ENCODE peak calls at places on chromosomes 4 and X, in four cellular contexts. One of them, this sample, is unnamed.

GRCh38 chr4:88007304-88008132 is at the start of gene PKD2:
- DNase-seq in fibroblast of mammary gland: peak
- DNase-seq in suprapubic skin: peak
- DNase-seq in upper lobe of left lung: peak
- DNase-seq in this sample: peak

GRCh38 chr4:48193096-48193836 is 59.2 kb upstream of the TXK start:
- DNase-seq in upper lobe of left lung: no peak
- DNase-seq in suprapubic skin: no peak
- DNase-seq in fibroblast of mammary gland: no peak
- DNase-seq in this sample: no peak

GRCh38 chr4:36189511-36190226 is 54.6 kb downstream of the ARAP2 start:
- DNase-seq in upper lobe of left lung: no peak
- DNase-seq in fibroblast of mammary gland: no peak
- DNase-seq in suprapubic skin: no peak
- DNase-seq in this sample: no peak

GRCh38 chr4:119517361-119518229 is 111.0 kb downstream of the PDE5A start:
- DNase-seq in fibroblast of mammary gland: peak
- DNase-seq in suprapubic skin: no peak
- DNase-seq in upper lobe of left lung: no peak
- DNase-seq in this sample: no peak

GRCh38 chrX:10901290-10901633 is 209.9 kb upstream of the HCCS start:
- DNase-seq in fibroblast of mammary gland: no peak
- DNase-seq in suprapubic skin: no peak
- DNase-seq in upper lobe of left lung: no peak
- DNase-seq in this sample: no peak

GRCh38 chr4:44670466-44671199 is 7.6 kb upstream of the GUF1 start:
- DNase-seq in upper lobe of left lung: no peak
- DNase-seq in fibroblast of mammary gland: no peak
- DNase-seq in suprapubic skin: no peak
- DNase-seq in this sample: no peak

GRCh38 chrX:106692425-106693075 is 34.0 kb upstream of the RNF128 start:
- DNase-seq in fibroblast of mammary gland: no peak
- DNase-seq in upper lobe of left lung: no peak
- DNase-seq in suprapubic skin: no peak
- DNase-seq in this sample: no peak

GRCh38 chr4:156686120-156686519 is 285.5 kb downstream of the PDGFC start:
- DNase-seq in upper lobe of left lung: no peak
- DNase-seq in fibroblast of mammary gland: peak
- DNase-seq in suprapubic skin: no peak
- DNase-seq in this sample: no peak

GRCh38 chr4:93183589-93183988 is 645.0 kb upstream of the ATOH1 start:
- DNase-seq in fibroblast of mammary gland: no peak
- DNase-seq in suprapubic skin: no peak
- DNase-seq in upper lobe of left lung: no peak
- DNase-seq in this sample: no peak

GRCh38 chr4:149709640-149710039 is 106.0 kb downstream of the IQCM start:
- DNase-seq in fibroblast of mammary gland: no peak
- DNase-seq in upper lobe of left lung: no peak
- DNase-seq in suprapubic skin: no peak
- DNase-seq in this sample: no peak

GRCh38 chrX:114344756-114345155 is 239.1 kb upstream of the HTR2C start:
- DNase-seq in upper lobe of left lung: no peak
- DNase-seq in suprapubic skin: no peak
- DNase-seq in fibroblast of mammary gland: peak
- DNase-seq in this sample: no peak

GRCh38 chrX:153184787-153185186 is 5.7 kb downstream of the MAGEA1 start:
- DNase-seq in upper lobe of left lung: no peak
- DNase-seq in fibroblast of mammary gland: no peak
- DNase-seq in suprapubic skin: no peak
- DNase-seq in this sample: no peak

GRCh38 chr4:187171731-187172339 is 448.2 kb upstream of the FAT1 start:
- DNase-seq in upper lobe of left lung: no peak
- DNase-seq in suprapubic skin: no peak
- DNase-seq in fibroblast of mammary gland: peak
- DNase-seq in this sample: no peak

GRCh38 chrX:117989512-117989911 is 127.1 kb downstream of the KLHL13 start:
- DNase-seq in fibroblast of mammary gland: no peak
- DNase-seq in upper lobe of left lung: no peak
- DNase-seq in suprapubic skin: no peak
- DNase-seq in this sample: no peak

GRCh38 chrX:117987376-117987775 is 129.2 kb downstream of the KLHL13 start:
- DNase-seq in suprapubic skin: no peak
- DNase-seq in upper lobe of left lung: no peak
- DNase-seq in fibroblast of mammary gland: peak
- DNase-seq in this sample: no peak

GRCh38 chrX:117982702-117983392 is 133.8 kb downstream of the KLHL13 start:
- DNase-seq in suprapubic skin: no peak
- DNase-seq in fibroblast of mammary gland: no peak
- DNase-seq in upper lobe of left lung: no peak
- DNase-seq in this sample: no peak

GRCh38 chrX:117990438-117990837 is 126.2 kb downstream of the KLHL13 start:
- DNase-seq in suprapubic skin: no peak
- DNase-seq in upper lobe of left lung: no peak
- DNase-seq in fibroblast of mammary gland: peak
- DNase-seq in this sample: no peak

GRCh38 chrX:117985241-117985640 is 131.4 kb downstream of the KLHL13 start:
- DNase-seq in fibroblast of mammary gland: no peak
- DNase-seq in suprapubic skin: no peak
- DNase-seq in upper lobe of left lung: no peak
- DNase-seq in this sample: no peak
- TF ChIP-seq CTCF in fibroblast of mammary gland: peak
- TF ChIP-seq CTCF in suprapubic skin: no peak
- TF ChIP-seq CTCF in upper lobe of left lung: no peak
- TF ChIP-seq CTCF in this sample: no peak

GRCh38 chr4:26788341-26788733 is 72.3 kb upstream of the STIM2 start:
- DNase-seq in suprapubic skin: no peak
- DNase-seq in upper lobe of left lung: no peak
- DNase-seq in fibroblast of mammary gland: no peak
- DNase-seq in this sample: no peak

GRCh38 chr4:26789208-26789607 is 71.4 kb upstream of the STIM2 start:
- DNase-seq in upper lobe of left lung: no peak
- DNase-seq in suprapubic skin: no peak
- DNase-seq in fibroblast of mammary gland: peak
- DNase-seq in this sample: no peak

GRCh38 chr4:26786916-26787315 is 73.7 kb upstream of the STIM2 start:
- DNase-seq in fibroblast of mammary gland: no peak
- DNase-seq in suprapubic skin: no peak
- DNase-seq in upper lobe of left lung: no peak
- DNase-seq in this sample: no peak

GRCh38 chr4:26785766-26786165 is 74.9 kb upstream of the STIM2 start:
- DNase-seq in upper lobe of left lung: no peak
- DNase-seq in fibroblast of mammary gland: no peak
- DNase-seq in suprapubic skin: no peak
- DNase-seq in this sample: no peak

DNA sequence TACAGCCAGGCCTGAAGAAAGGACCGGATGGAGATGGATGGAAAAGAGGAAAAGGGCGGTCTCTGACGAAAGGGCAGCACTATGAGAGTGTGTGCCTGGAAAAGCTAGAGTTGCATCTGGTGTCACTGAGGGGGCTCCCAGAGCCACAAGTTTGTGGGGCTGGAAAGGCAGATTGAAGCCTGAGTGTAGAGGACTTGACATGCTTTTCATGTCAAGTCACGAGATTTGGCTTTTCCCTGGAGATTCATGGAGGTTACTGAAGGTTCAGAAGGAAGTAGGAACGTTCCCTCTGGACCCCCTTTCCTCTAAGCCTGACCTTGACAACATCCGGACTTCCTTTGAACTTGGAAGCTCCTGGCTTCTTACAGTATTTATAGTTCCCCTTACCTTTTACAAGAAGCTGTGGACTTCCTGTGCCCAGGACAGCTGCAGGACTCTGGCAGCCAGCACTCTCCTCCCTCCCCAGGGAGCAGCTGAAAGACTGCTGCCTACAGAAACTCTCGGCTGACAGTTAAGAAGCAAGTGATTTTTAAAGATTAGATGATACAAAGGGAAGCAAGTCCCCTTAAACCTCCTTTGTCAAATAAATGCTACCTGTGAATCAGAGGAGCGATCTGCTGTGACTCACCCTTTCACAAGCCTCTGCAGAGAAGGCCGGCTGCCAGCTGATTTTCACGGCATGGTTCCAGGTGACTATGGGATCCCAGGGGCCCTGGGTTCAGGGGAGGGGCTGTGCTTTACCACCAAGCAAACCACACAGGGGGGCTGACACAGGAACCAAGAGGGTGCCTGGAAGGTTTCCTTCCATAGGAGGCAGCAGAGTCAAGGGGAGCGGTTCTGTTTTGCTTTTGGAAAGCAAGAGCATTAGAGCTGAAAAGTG is 72.9 kb upstream of the STIM2 start:
- DNase-seq in suprapubic skin: no peak
- DNase-seq in upper lobe of left lung: no peak
- DNase-seq in fibroblast of mammary gland: peak
- DNase-seq in this sample: no peak
- TF ChIP-seq CTCF in suprapubic skin: no peak
- TF ChIP-seq CTCF in upper lobe of left lung: peak
- TF ChIP-seq CTCF in fibroblast of mammary gland: peak
- TF ChIP-seq CTCF in this sample: no peak

DNA sequence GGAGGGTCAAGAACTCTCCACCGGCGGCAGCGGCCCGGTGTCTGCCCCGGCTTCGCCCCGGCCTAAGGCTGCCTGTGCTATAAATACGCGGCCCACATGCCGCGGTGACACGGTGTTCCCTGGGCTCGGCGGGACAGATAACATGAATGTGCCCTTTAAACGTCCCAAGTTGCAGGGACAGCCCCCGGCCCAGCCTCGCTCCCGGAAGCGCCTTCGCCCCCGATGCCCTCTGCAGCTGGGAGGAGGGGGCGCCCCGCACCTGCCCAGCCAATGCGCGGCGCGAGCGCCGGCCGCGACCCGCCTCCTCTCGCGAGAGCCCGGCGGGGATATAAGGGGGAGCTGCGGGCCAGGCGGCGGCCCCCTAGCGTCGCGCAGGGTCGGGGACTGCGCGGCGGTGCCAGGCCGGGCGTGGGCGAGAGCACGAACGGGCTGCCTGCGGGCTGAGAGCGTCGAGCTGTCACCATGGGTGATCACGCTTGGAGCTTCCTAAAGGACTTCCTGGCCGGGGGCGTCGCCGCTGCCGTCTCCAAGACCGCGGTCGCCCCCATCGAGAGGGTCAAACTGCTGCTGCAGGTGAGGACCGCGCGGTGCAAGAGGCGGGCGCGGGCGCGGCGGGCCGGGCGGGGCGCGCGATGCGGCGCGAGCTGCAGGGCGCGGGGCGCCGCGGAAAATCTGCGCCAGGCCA is at the start of gene SLC25A4:
- DNase-seq in fibroblast of mammary gland: peak
- DNase-seq in upper lobe of left lung: peak
- DNase-seq in suprapubic skin: peak
- DNase-seq in this sample: peak
- TF ChIP-seq CTCF in fibroblast of mammary gland: no peak
- TF ChIP-seq CTCF in upper lobe of left lung: peak
- TF ChIP-seq CTCF in suprapubic skin: peak
- TF ChIP-seq CTCF in this sample: peak

DNA sequence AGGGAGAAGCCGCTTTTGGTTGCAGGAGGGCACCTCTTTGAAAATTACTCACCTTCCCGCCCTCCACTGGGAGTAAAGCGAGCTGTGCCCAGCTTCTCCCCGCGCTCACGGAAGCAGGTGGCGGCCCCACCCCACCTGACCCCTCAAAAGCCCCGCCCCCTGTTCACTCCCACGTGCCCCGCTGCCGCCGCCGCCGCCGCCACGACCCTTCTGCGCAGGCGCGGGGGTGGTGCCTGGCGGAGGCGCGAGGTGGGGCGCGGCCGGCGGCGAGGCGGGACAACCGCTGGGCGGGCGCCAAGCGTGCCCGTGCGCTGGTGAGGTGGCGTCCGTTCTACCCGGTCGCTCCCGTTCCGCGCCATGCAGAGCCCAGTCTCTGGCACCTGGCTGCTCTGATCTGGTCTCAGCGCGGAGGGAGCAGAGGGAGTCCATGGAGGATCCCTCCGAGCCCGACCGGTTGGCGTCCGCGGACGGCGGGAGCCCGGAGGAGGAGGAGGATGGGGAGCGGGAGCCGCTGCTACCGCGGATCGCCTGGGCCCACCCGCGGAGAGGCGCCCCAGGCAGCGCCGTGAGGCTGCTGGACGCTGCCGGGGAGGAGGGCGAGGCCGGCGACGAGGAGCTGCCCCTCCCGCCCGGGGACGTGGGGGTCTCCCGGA is at the start of gene PI4K2B:
- DNase-seq in suprapubic skin: peak
- DNase-seq in fibroblast of mammary gland: peak
- DNase-seq in upper lobe of left lung: peak
- DNase-seq in this sample: peak
- TF ChIP-seq CTCF in suprapubic skin: no peak
- TF ChIP-seq CTCF in fibroblast of mammary gland: no peak
- TF ChIP-seq CTCF in upper lobe of left lung: peak
- TF ChIP-seq CTCF in this sample: no peak

DNA sequence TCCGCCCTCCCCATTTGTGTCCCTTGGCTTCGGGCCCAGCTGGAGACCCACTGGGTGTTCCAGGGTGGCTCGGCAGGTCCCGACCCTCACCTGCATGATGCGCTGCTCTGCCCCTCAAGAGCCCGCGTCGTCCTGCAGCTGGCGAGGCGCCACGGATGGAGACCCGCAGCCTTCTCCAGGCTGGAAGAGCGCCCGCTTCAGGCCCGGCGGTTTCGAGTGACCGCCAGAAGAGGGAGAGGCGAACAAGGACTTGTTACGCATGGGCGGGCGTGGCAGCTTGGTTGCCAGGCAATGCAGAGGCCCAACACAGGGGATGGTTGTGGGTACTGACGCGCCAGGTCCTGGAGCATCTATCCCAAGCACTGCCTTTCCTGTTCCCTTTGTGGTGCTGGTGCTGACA is at the start of gene PDCL2:
- DNase-seq in upper lobe of left lung: peak
- DNase-seq in suprapubic skin: no peak
- DNase-seq in fibroblast of mammary gland: no peak
- DNase-seq in this sample: no peak
- TF ChIP-seq CTCF in upper lobe of left lung: no peak
- TF ChIP-seq CTCF in suprapubic skin: no peak
- TF ChIP-seq CTCF in fibroblast of mammary gland: no peak
- TF ChIP-seq CTCF in this sample: no peak

DNA sequence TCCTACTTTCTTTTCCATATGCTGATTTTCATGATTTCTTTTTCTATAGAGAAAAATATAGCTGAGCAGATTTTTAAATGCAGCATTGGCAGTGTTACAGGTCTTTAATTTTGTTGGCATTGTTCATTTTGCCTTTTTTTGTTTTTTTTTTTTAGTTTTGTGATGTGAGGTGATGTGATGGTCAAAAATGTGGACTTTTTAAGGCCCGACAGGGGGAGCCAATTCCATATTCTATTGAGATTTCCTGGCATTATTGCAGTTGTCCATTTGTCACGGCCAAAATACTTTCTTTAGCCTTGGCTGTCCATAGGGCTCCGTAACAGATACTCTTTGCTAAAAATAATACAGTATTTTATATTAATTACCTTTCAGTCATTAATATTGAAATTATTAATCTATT is 47.8 kb downstream of the SLIT2 start:
- DNase-seq in suprapubic skin: no peak
- DNase-seq in fibroblast of mammary gland: peak
- DNase-seq in upper lobe of left lung: no peak
- DNase-seq in this sample: no peak
- TF ChIP-seq CTCF in suprapubic skin: no peak
- TF ChIP-seq CTCF in fibroblast of mammary gland: peak
- TF ChIP-seq CTCF in upper lobe of left lung: no peak
- TF ChIP-seq CTCF in this sample: peak

GRCh38 chrX:40542208-40542607 is 38.6 kb upstream of the ATP6AP2 start:
- DNase-seq in fibroblast of mammary gland: no peak
- DNase-seq in suprapubic skin: no peak
- DNase-seq in upper lobe of left lung: no peak
- DNase-seq in this sample: no peak
- TF ChIP-seq CTCF in fibroblast of mammary gland: no peak
- TF ChIP-seq CTCF in suprapubic skin: no peak
- TF ChIP-seq CTCF in upper lobe of left lung: no peak
- TF ChIP-seq CTCF in this sample: no peak